ENCODE peak calls at places on chromosomes 5 and 9, in four cellular contexts. I is HCT116, J is H1, D is GM12878. L is an unnamed sample.

GRCh38 chr5:66757219-66757833 is 161.1 kb downstream of the MAST4 start:
- DNase-seq in I (peak; percentile 18), J (no peak), D (no peak), L (peak; percentile 50)

GRCh38 chr9:126450537-126451205 is 124.0 kb downstream of the MVB12B start:
- DNase-seq in I (no peak), J (no peak), D (no peak), L (no peak)

GRCh38 chr9:123507992-123508391 is 152.0 kb downstream of the CRB2 start:
- DNase-seq in I (no peak), J (no peak), D (no peak), L (no peak)

GRCh38 chr5:126544087-126544740 is 50.8 kb downstream of the ALDH7A1 start:
- DNase-seq in I (peak; percentile 19), J (no peak), D (no peak), L (peak; percentile 30)

GRCh38 chr5:154209591-154210081 is 19.1 kb downstream of the GALNT10 start:
- DNase-seq in I (no peak), J (no peak), D (no peak), L (no peak)

GRCh38 chr9:36319806-36320205 is 61.6 kb upstream of the GNE start:
- DNase-seq in I (no peak), J (no peak), D (no peak), L (no peak)

GRCh38 chr5:61330341-61330878 is 1.6 kb upstream of the ZSWIM6 start:
- DNase-seq in I (no peak), J (no peak), D (no peak), L (peak; percentile 45)

GRCh38 chr9:83906144-83906543 is 15.1 kb downstream of the KIF27 start:
- DNase-seq in I (no peak), J (no peak), D (no peak), L (no peak)

GRCh38 chr5:170262061-170262764 is 29.4 kb downstream of the C5orf58 start:
- DNase-seq in I (no peak), J (no peak), D (no peak), L (no peak)

GRCh38 chr9:132003904-132004303 is 75.8 kb downstream of the MED27 start:
- DNase-seq in I (no peak), J (no peak), D (peak; percentile 8), L (no peak)

GRCh38 chr9:114206221-114206760 is 51.0 kb downstream of the COL27A1 start:
- DNase-seq in I (no peak), J (no peak), D (no peak), L (no peak)

GRCh38 chr5:4879693-4880303 is 260.3 kb upstream of the ADAMTS16 start:
- DNase-seq in I (peak; percentile 39), J (peak; percentile 61), D (no peak), L (peak; percentile 87)

GRCh38 chr5:82142217-82142841 is 135.8 kb downstream of the RPS23 start:
- DNase-seq in I (no peak), J (no peak), D (no peak), L (no peak)

GRCh38 chr5:81579525-81579924 is 171.4 kb downstream of the SSBP2 start:
- DNase-seq in I (no peak), J (no peak), D (no peak), L (peak; percentile 66)

GRCh38 chr9:133405508-133406009 is 12.3 kb downstream of the REXO4 start:
- DNase-seq in I (no peak), J (no peak), D (no peak), L (no peak)

GRCh38 chr9:11931109-11931508 is 762.1 kb upstream of the TYRP1 start:
- DNase-seq in I (no peak), J (no peak), D (no peak), L (no peak)

GRCh38 chr5:134525687-134526482 is 415 bp downstream of the JADE2 start:
- DNase-seq in I (no peak), J (no peak), D (no peak), L (peak; percentile 88)

GRCh38 chr9:33800886-33801285 is 5.5 kb downstream of the PRSS3 start:
- DNase-seq in I (no peak), J (no peak), D (no peak), L (no peak)

GRCh38 chr5:149839761-149840160 is 104.8 kb downstream of the PDE6A start:
- DNase-seq in I (no peak), J (no peak), D (no peak), L (peak; percentile 30)

GRCh38 chr5:87099246-87099914 is 168.3 kb upstream of the RASA1 start:
- DNase-seq in I (no peak), J (no peak), D (no peak), L (no peak)

GRCh38 chr5:87095787-87096186 is 171.9 kb upstream of the RASA1 start:
- DNase-seq in I (no peak), J (no peak), D (no peak), L (no peak)

GRCh38 chr5:87099967-87100366 is 167.7 kb upstream of the RASA1 start:
- DNase-seq in I (no peak), J (no peak), D (no peak), L (no peak)

GRCh38 chr5:87094833-87095232 is 172.8 kb upstream of the RASA1 start:
- DNase-seq in I (no peak), J (no peak), D (no peak), L (no peak)

DNA sequence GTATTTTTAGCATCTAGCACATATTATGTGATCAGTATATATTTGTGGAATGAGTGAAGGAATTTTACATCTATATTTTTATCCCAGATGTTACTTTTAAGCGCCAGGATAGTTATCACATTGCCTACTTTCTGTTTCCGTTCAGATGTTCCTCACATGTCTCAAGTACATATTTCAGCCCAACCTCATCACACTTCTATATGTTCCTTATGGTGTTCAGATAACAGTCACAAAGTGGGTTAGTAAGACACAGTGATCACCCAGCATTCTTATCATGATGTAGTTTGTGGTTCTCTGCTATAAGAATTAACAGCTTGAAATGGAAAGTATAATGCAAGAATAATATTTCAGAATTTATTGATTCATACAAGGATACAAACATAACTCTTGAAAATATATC is 170.0 kb upstream of the RASA1 start:
- DNase-seq in I (no peak), J (no peak), D (no peak), L (no peak)
- TF ChIP-seq YY1 in I (no peak), J (no peak), D (no peak), L (no peak)

GRCh38 chr5:168887931-168888330 is 308.8 kb upstream of the PANK3 start:
- DNase-seq in I (no peak), J (no peak), D (no peak), L (no peak)

GRCh38 chr5:168885324-168886120 is 306.4 kb upstream of the PANK3 start:
- DNase-seq in I (no peak), J (no peak), D (no peak), L (peak; percentile 67)

GRCh38 chr5:168884040-168884439 is 304.9 kb upstream of the PANK3 start:
- DNase-seq in I (no peak), J (no peak), D (no peak), L (no peak)

GRCh38 chr5:168883253-168883880 is 304.2 kb upstream of the PANK3 start:
- DNase-seq in I (no peak), J (no peak), D (no peak), L (peak; percentile 51)

DNA sequence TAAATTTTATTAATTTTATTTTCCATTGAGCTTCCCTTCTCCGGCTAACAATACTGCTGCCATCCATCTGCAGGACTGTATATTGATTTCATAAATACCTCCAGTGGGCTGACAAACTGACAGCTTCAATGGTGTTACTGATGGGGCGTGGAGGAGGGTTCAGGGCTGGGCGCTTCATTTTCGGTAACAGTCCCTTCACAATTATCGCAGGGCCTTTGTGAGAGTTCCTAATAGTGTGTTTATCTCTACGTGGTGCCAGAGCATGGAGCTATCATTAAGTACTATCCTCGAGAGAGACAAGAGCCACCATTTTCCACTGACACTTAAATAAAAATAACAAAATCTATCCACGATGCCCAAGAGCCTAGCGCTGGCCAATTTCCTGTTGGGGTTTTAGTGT is 307.0 kb upstream of the PANK3 start:
- DNase-seq in I (no peak), J (no peak), D (no peak), L (no peak)
- TF ChIP-seq YY1 in I (no peak), J (no peak), D (no peak), L (no peak)

DNA sequence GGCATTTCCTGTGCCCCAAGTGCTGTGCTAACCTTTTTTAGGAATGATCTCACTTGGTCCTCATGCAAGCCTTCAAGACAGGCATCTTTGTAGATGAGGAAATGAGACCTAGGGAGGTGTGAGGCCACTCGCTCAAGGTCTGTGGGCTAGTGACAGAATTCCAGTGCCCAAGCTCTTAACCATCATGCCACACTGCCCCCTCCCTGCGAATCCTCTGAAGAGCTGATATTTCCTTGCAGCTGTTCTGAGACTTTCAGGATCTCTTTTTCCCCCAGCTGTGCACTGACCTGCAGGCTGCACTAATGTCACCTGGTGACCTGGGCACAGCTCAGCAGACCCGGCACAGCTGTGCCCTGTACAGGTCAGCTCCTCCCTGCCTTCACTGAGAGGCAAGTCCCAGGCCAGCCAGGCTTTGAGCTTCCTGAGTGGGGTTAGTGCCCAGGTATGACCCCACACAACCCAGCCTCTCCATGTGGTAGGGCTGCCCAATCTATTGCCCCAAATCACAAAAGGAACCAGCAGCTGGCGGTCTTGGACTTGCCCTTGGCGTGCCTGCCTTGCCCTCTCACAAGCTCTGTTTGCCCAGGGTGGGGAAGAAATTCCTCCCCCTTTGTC is 32.7 kb downstream of the MORN5 start:
- DNase-seq in I (no peak), J (no peak), D (no peak), L (no peak)
- TF ChIP-seq YY1 in I (no peak), J (no peak), D (no peak), L (no peak)

GRCh38 chr9:3704890-3705289 is 179.1 kb upstream of the RFX3 start:
- DNase-seq in I (no peak), J (no peak), D (no peak), L (no peak)

DNA sequence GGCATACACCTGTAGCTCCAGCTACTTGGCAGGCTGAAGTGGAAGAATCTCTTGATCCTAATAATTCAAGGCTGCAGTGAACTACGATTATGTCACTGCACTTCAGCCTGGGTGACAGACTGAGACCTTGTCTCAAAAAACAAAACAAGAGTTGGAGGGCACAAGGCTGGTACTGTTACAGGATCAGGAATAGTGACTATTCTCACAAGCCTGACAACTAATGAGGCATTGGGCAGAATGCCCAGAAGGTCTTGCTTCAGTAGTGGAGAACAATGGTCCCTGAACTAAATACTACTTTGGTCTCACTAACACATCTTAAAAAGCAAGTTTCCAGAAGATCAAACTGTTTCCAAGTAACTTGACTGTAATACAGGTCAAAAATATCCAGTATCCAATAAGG is 182.9 kb upstream of the RFX3 start:
- DNase-seq in I (no peak), J (no peak), D (peak; percentile 9), L (no peak)
- TF ChIP-seq YY1 in I (no peak), J (no peak), D (no peak), L (no peak)

GRCh38 chr9:79812099-79812498 is 240.3 kb downstream of the TLE4 start:
- DNase-seq in I (no peak), J (no peak), D (no peak), L (no peak)

GRCh38 chr9:79812507-79813261 is 240.9 kb downstream of the TLE4 start:
- DNase-seq in I (no peak), J (no peak), D (peak; percentile 55), L (no peak)

GRCh38 chr9:79813262-79813646 is 241.5 kb downstream of the TLE4 start:
- DNase-seq in I (no peak), J (no peak), D (no peak), L (no peak)

GRCh38 chr9:79817469-79818004 is 245.8 kb downstream of the TLE4 start:
- DNase-seq in I (no peak), J (no peak), D (no peak), L (no peak)
- TF ChIP-seq YY1 in I (no peak), J (no peak), D (no peak), L (no peak)

GRCh38 chr5:73763300-73764032 is 137.5 kb downstream of the ARHGEF28 start:
- DNase-seq in I (no peak), J (no peak), D (no peak), L (no peak)
- TF ChIP-seq YY1 in I (no peak), J (no peak), D (no peak), L (no peak)